ENCODE peak calls at places on chromosomes 13 and 19, in five cellular contexts. K is fibroblast of pulmonary artery, G is endothelial cell, P is astrocyte, Z is B cell. W is an unnamed sample.

GRCh38 chr19:39133431-39134270 is 8.1 kb downstream of the PAK4 start:
- DNase-seq in Z (no peak), P (no peak), K (no peak), G (no peak), W (no peak)

GRCh38 chr19:17751103-17751911 is at the start of gene FCHO1:
- DNase-seq in P (no peak), Z (peak), K (no peak), G (no peak), W (peak)

GRCh38 chr19:38531515-38531914 is 86.2 kb downstream of the MAP4K1 start:
- DNase-seq in G (no peak), P (no peak), K (no peak), Z (no peak), W (no peak)

GRCh38 chr19:42653841-42654240 is 59.1 kb upstream of the CEACAM8 start:
- DNase-seq in K (peak), G (no peak), P (no peak), Z (no peak), W (no peak)

GRCh38 chr13:32695602-32696250 is 109.5 kb downstream of the PDS5B start:
- DNase-seq in Z (no peak), P (peak), K (peak), G (no peak), W (no peak)

GRCh38 chr13:74017301-74018092 is 116.7 kb downstream of the KLF12 start:
- DNase-seq in K (no peak), G (no peak), P (no peak), Z (no peak), W (no peak)

GRCh38 chr13:43878897-43879322 is 630 bp downstream of the CCDC122 start:
- DNase-seq in K (peak), Z (no peak), P (peak), G (peak), W (peak)

GRCh38 chr19:48632692-48633147 is 4.5 kb downstream of the DBP start:
- DNase-seq in K (peak), G (no peak), Z (no peak), P (no peak), W (peak)

GRCh38 chr13:110712849-110713641 is 455 bp upstream of the ING1 start:
- DNase-seq in K (peak), G (peak), Z (peak), P (peak), W (peak)

GRCh38 chr13:81872581-81872980 is 1531.7 kb upstream of the SPRY2 start:
- DNase-seq in G (peak), Z (no peak), P (no peak), K (no peak), W (no peak)
- TF ChIP-seq CTCF in G (peak), Z (no peak), P (peak), K (no peak), W (no peak)

DNA sequence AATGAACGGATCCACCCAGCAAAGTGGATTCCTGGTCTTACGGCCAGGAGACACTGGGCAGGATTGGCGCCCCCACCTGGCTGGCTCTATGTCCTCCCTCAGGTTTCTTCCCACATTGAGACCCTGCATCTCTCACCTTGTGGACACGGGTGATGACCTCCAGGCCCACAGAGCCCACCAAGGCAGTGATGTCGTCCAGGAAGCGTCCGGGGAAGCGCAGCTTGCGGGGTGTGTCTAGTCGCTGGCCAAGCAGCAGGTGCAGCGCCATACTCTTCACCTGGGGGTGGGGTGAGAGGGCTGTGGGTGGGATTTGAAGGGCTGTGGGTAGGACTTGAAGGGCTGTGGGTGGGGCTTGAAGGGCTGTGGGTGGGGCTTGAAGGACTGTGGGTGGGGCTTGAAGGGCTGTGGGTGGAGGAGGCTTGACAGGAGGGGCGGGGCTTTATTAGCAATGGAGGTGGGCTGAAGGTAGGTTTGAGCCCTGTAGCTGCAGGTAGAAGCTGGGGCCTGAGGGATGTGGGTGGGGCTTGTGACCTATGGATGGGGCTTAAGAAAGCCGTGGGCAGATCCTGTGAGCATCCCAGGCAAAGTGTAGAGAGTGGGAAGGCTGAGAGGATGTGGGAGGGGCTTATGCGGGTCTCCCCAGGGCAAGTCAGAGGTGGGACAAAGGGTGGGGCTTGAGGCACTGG is 12.1 kb upstream of the ANGPTL8 start:
- DNase-seq in P (no peak), Z (no peak), K (no peak), G (no peak), W (peak)
- TF ChIP-seq CTCF in P (no peak), Z (no peak), K (no peak), G (no peak), W (no peak)

DNA sequence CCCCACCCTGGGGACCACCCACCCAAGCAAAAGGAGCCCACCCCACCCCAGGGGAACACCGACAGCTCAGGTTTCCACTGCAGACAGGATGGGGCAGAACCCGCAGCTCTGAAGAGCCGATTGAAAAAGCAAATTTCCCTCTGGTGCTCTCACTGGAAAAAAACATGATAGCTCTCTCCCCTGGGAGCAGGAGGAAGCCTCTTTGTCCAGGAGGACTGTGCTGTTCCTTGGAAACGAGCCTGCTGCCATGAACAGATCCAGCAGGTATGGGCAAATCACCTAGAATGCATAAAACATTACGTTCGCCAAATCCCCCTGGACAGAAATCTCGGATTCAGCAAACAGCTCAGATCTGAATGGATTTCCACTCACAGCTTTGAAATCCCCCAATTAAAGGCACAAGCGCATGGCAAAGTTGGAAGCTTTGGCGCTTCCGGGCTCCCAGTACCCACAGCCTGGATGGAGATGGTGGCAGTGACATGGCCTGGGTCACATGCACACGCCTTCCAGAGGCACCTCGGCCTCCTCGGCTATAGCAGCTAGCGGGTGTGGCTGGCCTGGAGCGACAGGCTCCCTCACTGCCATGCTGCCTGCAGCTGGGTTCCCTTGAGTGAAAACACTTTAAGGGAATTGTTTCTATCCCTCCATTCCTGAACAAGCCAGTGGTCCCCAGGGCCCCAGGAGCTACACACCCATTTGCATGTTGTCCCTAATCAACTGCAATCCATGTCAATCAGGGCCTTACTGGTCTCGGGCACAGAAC is 59.1 kb downstream of the CEBPG start:
- DNase-seq in G (no peak), P (no peak), K (no peak), Z (no peak), W (no peak)
- TF ChIP-seq CTCF in G (no peak), P (no peak), K (no peak), Z (no peak), W (no peak)

GRCh38 chr13:63636231-63636993 is 2220.8 kb upstream of the PCDH20 start:
- DNase-seq in G (peak), K (peak), Z (no peak), P (no peak), W (no peak)
- TF ChIP-seq CTCF in G (peak), K (peak), Z (no peak), P (no peak), W (no peak)

GRCh38 chr13:104106705-104107393 is 1040.6 kb upstream of the SLC10A2 start:
- DNase-seq in Z (no peak), P (peak), G (no peak), K (peak), W (no peak)
- TF ChIP-seq CTCF in Z (no peak), P (no peak), G (no peak), K (no peak), W (no peak)

GRCh38 chr13:79548886-79549285 is 67.9 kb downstream of the NDFIP2 start:
- DNase-seq in K (peak), G (no peak), P (no peak), Z (no peak), W (no peak)
- TF ChIP-seq CTCF in K (peak), G (no peak), P (peak), Z (no peak), W (no peak)

GRCh38 chr13:22944378-22944777 is 236.4 kb upstream of the SGCG start:
- DNase-seq in Z (no peak), G (no peak), K (no peak), P (no peak), W (no peak)

GRCh38 chr13:22948421-22948820 is 232.4 kb upstream of the SGCG start:
- DNase-seq in Z (no peak), P (no peak), G (no peak), K (no peak), W (no peak)

GRCh38 chr13:22940736-22941135 is 240.0 kb upstream of the SGCG start:
- DNase-seq in G (no peak), Z (no peak), P (no peak), K (no peak), W (no peak)

GRCh38 chr13:22940090-22940710 is 240.6 kb upstream of the SGCG start:
- DNase-seq in G (no peak), K (no peak), P (no peak), Z (no peak), W (no peak)

DNA sequence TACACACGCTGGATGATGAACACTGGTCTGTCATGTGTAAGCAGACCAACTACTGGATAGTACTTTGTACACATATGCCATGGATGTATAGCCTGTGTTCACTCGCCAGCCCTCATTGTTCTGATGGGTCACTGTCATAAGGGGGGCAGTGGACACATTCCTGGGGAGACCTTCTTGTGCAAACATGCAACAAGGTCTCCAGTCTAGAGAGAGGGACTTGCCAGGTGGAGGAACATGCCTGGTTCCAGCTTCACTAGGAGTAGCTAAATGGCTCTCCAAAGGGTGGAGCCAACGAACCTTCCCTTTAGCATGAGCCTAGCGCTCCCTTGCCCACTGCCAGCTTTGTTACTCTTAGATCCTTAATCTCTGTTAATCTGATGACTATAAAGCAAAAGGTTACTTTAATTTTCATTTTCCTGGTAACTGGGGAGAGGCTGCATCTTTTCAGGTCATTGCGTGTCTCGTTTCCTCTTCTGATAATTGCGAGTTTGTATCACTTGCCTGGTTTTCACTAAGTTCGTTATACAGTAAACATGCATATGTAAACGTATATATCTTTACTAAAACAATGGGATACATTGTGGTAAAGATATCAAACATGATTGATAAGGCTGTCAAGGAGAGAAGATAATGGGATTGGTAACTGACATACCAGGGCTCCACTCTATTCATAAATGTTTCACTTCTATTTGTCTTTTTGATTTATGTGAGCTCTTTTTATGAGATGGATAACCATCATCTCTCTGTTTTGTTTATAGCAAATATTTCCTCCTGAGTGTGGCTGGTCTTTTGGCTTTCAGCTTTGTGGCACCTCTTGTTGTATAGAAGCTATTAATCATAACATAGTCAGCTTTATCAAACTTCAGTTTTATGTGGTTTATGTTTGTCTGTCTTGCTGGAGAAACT is 235.2 kb upstream of the SGCG start:
- DNase-seq in G (no peak), K (no peak), Z (no peak), P (no peak), W (no peak)
- TF ChIP-seq CTCF in G (no peak), K (no peak), Z (no peak), P (no peak), W (no peak)

DNA sequence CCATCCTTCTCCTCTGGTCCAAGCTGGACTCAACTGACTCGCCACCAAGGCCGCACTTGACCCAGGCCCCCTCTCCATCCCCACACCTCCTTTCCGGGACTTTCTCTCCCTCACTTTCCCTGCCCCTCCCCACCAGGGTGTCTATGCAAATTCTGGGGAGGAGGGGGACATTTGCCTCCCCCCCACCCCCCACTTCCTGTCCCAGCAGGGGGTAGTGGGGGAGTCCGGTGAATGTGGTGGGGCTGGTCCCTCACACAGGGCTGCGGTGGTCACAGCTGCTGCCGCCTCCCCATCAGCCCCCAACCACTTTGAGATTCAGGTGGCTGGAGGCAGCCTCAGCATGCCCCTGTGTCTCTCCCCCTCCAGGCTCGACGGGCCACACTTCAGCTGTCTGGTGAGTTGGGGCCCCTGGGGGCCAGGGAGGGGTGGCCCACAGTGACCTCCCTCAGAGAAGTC is 870 bp downstream of the SPIB start:
- DNase-seq in K (no peak), Z (peak), P (no peak), G (no peak), W (no peak)
- TF ChIP-seq CTCF in K (no peak), Z (no peak), P (no peak), G (no peak), W (no peak)

GRCh38 chr13:112473818-112474217 is 97.7 kb downstream of the SPACA7 start:
- DNase-seq in G (no peak), K (no peak), Z (no peak), P (no peak), W (no peak)
- TF ChIP-seq CTCF in G (no peak), K (no peak), Z (no peak), P (no peak), W (no peak)